ENCODE peak calls at places on chromosomes 13 and 19, in eight cellular contexts. I is body of pancreas; G is uterus; E is colonic mucosa; R is activated CD8-positive, alpha-beta T cell treated with anti-CD3 and anti-CD28 coated beads for 36 hours; B is glutamatergic neuron; N is AG04450; Q is GM23338. W is an unnamed sample.

GRCh38 chr13:35630551-35631275 is 154.2 kb upstream of the MAB21L1 start:
- DNase-seq in N (peak; percentile 16), E (no peak), Q (peak; percentile 94), G (no peak), B (peak; percentile 25), I (no peak), R (no peak), W (peak; percentile 16)

GRCh38 chr13:27401210-27401609 is 23.2 kb upstream of the GTF3A start:
- DNase-seq in B (no peak), G (no peak), Q (no peak), R (no peak), N (no peak), I (no peak), E (peak; percentile 75), W (no peak)

GRCh38 chr13:27006519-27007161 is 165.0 kb downstream of the USP12 start:
- DNase-seq in Q (peak; percentile 55), N (no peak), B (peak; percentile 82), R (peak; percentile 7), G (no peak), E (peak; percentile 65), I (peak; percentile 57), W (no peak)

GRCh38 chr13:75180805-75181455 is 301.0 kb downstream of the TBC1D4 start:
- DNase-seq in G (no peak), E (no peak), N (no peak), I (no peak), B (no peak), R (no peak), Q (no peak), W (no peak)

GRCh38 chr13:93298741-93299140 is 72.1 kb downstream of the GPC6 start:
- DNase-seq in G (no peak), E (no peak), N (no peak), R (no peak), I (no peak), Q (no peak), B (no peak), W (no peak)

GRCh38 chr13:26255717-26256277 is 1.9 kb downstream of the CDK8 start:
- DNase-seq in I (no peak), N (no peak), R (no peak), G (no peak), B (no peak), E (no peak), Q (no peak), W (no peak)

GRCh38 chr13:114065926-114066774 is 66.3 kb downstream of the RASA3 start:
- DNase-seq in I (no peak), Q (no peak), G (no peak), R (peak; percentile 69), N (no peak), E (no peak), B (no peak), W (no peak)

GRCh38 chr13:46504036-46504435 is 48.9 kb upstream of the LRCH1 start:
- DNase-seq in B (no peak), E (no peak), I (no peak), Q (no peak), R (no peak), N (no peak), G (no peak), W (no peak)

GRCh38 chr13:39599842-39600241 is 3.2 kb downstream of the LHFPL6 start:
- DNase-seq in I (no peak), N (no peak), B (no peak), E (no peak), G (no peak), R (no peak), Q (no peak), W (no peak)

GRCh38 chr13:55937180-55937579 is 1203.5 kb upstream of the PRR20A start:
- DNase-seq in Q (no peak), G (no peak), B (no peak), N (no peak), I (no peak), E (no peak), R (no peak), W (no peak)

GRCh38 chr19:47839913-47840312 is 18.2 kb downstream of the CRX start:
- DNase-seq in N (no peak), I (no peak), E (no peak), Q (peak; percentile 80), G (no peak), R (no peak), B (no peak), W (no peak)

DNA sequence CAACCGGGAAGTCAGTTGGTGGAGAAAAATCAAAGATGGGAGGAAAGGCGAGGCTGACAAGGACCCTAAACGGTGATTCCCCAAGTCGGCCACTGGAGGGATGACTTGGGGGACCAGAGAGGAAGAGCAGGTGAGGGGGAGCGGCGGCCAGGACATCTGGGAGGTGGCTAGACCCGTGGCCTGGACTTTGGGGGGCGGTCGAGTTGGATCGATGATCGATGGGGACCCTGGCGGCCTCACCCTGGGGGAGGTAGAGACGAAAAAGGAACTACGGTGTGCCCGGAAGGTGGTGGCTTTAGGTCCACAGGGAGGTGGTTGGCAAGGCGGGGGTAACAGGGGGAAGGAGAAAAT is 7.6 kb upstream of the CIRBP start:
- DNase-seq in Q (peak; percentile 88), R (no peak), B (no peak), E (no peak), G (no peak), I (no peak), N (no peak), W (no peak)
- TF ChIP-seq CTCF in Q (peak; percentile 35), R (peak; percentile 50), B (peak; percentile 33), E (no peak), G (no peak), I (no peak), N (peak; percentile 18), W (no peak)

DNA sequence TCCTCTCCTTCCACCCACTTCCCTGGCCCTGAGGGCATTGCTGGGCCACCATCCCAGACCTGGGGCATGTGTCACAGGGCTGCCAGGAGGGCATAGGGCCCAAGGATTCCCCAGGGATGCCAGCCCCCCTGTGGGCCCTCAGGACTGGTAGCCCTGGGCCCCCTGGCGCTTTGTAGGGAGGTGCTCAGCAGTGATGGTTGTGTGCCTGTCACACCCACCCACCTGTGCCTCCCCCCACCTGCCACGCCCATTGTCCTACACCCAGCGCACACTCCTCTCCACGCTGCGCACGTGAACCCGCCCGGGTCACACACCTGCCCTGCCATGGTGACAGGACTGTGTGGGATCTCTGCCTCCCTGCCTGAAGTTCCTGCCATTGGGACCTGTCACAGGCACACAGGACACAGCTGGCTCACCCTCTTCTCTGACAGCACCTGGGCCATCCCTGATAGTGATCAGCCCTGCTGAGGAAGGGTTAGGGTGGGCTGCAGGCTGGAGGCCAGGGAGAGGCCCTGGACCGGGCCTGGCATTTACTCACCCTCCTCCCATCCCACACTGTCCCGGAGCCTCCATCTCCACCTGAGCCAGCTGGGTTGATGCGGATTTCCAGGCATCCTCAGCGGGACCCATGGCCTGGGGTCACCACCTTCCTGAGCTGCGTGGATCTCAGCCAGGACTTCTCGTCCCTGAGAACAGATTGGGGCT is 23.9 kb downstream of the WTIP start:
- DNase-seq in E (no peak), N (no peak), R (no peak), B (no peak), I (no peak), Q (no peak), G (no peak), W (no peak)
- TF ChIP-seq CTCF in E (no peak), N (no peak), R (no peak), B (no peak), I (no peak), Q (no peak), G (no peak), W (no peak)

GRCh38 chr19:11673608-11674041 is 65.1 kb downstream of the ZNF823 start:
- DNase-seq in G (peak; percentile 39), R (peak; percentile 43), B (peak; percentile 91), I (peak; percentile 71), Q (peak; percentile 93), N (no peak), E (peak; percentile 72), W (peak; percentile 35)
- TF ChIP-seq CTCF in G (peak; percentile 56), R (peak; percentile 69), B (peak; percentile 72), I (peak; percentile 66), Q (peak; percentile 94), N (peak; percentile 73), E (peak; percentile 67), W (no peak)

DNA sequence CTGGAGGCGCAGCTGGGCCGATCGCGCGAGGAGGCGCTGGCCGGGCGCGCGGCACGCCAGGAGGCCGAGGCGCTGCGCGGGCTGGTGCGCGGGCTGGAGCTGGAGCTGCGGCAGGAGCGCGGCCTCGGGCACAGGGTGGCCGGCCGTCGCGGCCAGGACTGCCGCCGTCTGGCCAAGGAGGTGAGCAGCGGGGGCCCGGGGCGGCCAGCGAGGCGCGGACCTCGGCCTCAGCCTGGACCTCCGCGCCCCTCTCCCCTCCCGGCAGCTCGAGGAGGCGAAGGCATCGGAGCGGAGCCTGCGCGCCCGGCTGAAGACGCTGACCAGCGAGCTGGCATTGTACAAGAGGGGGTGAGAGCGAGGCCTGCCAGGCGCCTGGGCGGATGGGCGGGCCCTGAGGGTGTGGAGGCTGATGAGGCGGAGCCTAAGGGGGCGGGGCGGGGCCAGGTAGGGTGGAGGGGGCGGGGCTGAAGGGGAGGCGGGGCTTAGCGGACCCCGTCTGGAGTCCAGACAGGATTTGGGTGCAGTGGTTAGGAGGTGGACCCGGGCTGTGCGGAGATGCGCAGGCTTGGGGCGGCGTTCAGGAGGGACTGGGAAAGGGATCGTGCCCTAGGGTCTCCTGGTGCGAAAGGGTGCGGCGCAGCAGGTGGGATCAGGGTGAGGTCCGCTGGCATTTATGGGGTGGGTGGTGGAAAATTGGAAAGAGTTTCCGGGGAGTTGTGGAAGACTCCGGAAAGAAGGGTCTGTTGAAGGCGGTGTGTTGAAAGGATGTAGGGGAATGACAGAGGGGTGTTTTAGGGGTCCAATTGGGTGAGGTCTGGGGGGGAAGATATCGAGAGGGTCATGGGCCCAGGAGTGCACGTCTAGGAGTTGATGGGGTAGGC is 7.5 kb downstream of the PGLYRP1 start:
- DNase-seq in E (peak; percentile 90), I (peak; percentile 84), R (peak; percentile 82), B (peak; percentile 76), Q (peak; percentile 96), G (peak; percentile 55), N (no peak), W (peak; percentile 74)
- TF ChIP-seq CTCF in E (no peak), I (no peak), R (no peak), B (no peak), Q (peak; percentile 8), G (no peak), N (no peak), W (no peak)

GRCh38 chr19:42272989-42273406 is 3.9 kb downstream of the CIC start:
- DNase-seq in B (no peak), G (no peak), I (no peak), R (no peak), N (no peak), E (no peak), Q (no peak), W (no peak)
- TF ChIP-seq CTCF in B (no peak), G (no peak), I (no peak), R (no peak), N (no peak), E (no peak), Q (no peak), W (no peak)

DNA sequence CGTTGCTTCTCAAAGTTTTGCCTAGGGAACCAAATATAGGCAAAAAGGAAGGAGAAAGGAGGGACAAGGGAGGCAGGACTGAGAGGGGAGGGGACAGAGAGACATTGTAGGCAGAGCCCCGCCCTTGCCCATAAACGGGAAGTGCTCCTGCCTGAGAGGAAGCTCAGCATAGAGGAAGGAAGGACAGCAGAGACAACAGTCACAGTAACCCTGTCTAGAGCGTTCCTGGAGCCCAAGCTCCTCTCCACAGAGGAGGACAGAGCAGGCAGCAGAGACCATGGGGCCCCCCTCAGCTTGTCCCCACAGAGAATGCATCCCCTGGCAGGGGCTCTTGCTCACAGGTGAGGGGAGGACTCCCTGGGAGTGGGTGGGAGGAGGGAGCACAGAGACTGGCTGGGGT is at the start of gene CEACAM21:
- DNase-seq in G (peak; percentile 27), Q (no peak), I (no peak), N (no peak), R (peak; percentile 66), B (no peak), E (peak; percentile 59), W (no peak)
- TF ChIP-seq CTCF in G (no peak), Q (no peak), I (no peak), N (no peak), R (no peak), B (no peak), E (no peak), W (no peak)

W was measured in prostate gland.